ENCODE peak calls at places on chromosome X, in six cellular contexts. R is tibial nerve, U is A549, B is upper lobe of left lung, J is GM12878, N is transverse colon. M is an unnamed sample. For H3K4me1, the result is how much of the 10 kb centered on the place peaks cover.

GRCh38 chrX:1327651-1328304 is 8.8 kb upstream of the IL3RA start:
- DNase-seq in U (no peak), R (no peak), B (no peak), N (no peak), J (peak), M (no peak)

GRCh38 chrX:36957425-36958328 is 50.5 kb upstream of the FAM47C start:
- DNase-seq in R (no peak), U (peak), B (peak), N (peak), J (no peak), M (no peak)

GRCh38 chrX:105803891-105804290 is 18.4 kb upstream of the NRK start:
- DNase-seq in B (no peak), J (no peak), R (no peak), U (no peak), N (no peak), M (no peak)

GRCh38 chrX:11193035-11193469 is 81.9 kb downstream of the HCCS start:
- DNase-seq in J (no peak), N (no peak), U (no peak), B (no peak), R (no peak), M (no peak)

GRCh38 chrX:133685806-133686205 is 270.5 kb upstream of the GPC4 start:
- DNase-seq in J (no peak), U (no peak), B (no peak), R (no peak), N (no peak), M (no peak)

GRCh38 chrX:135484636-135485289 is 35.7 kb upstream of the INTS6L start:
- DNase-seq in B (no peak), N (no peak), R (peak), U (peak), J (no peak), M (no peak)

GRCh38 chrX:109537324-109537665 is 651 bp downstream of the NXT2 start:
- DNase-seq in R (peak), U (peak), B (no peak), N (peak), J (no peak), M (no peak)

GRCh38 chrX:92213781-92214180 is 434.6 kb downstream of the PCDH11X start:
- DNase-seq in R (no peak), U (peak), J (no peak), B (no peak), N (no peak), M (no peak)

GRCh38 chrX:135015526-135016245 is 6.7 kb downstream of the RTL8B start:
- DNase-seq in R (no peak), U (no peak), B (no peak), J (no peak), N (no peak), M (no peak)

GRCh38 chrX:36898301-36898700 is 109.9 kb upstream of the FAM47C start:
- DNase-seq in B (no peak), R (no peak), J (no peak), N (no peak), U (peak), M (no peak)

GRCh38 chrX:108186811-108187210 is 95.2 kb downstream of the ATG4A start:
- DNase-seq in B (no peak), N (no peak), R (no peak), J (no peak), U (peak), M (no peak)

GRCh38 chrX:105894721-105895120 is 72.4 kb downstream of the NRK start:
- DNase-seq in J (no peak), B (no peak), U (no peak), N (no peak), R (no peak), M (no peak)

GRCh38 chrX:318068-318738 is 393 bp downstream of the GTPBP6 start:
- DNase-seq in B (no peak), U (peak), R (peak), N (peak), J (peak), M (peak)

GRCh38 chrX:13794417-13794816 is 22.5 kb downstream of the GPM6B start:
- DNase-seq in U (no peak), N (no peak), J (no peak), B (no peak), R (no peak), M (no peak)

DNA sequence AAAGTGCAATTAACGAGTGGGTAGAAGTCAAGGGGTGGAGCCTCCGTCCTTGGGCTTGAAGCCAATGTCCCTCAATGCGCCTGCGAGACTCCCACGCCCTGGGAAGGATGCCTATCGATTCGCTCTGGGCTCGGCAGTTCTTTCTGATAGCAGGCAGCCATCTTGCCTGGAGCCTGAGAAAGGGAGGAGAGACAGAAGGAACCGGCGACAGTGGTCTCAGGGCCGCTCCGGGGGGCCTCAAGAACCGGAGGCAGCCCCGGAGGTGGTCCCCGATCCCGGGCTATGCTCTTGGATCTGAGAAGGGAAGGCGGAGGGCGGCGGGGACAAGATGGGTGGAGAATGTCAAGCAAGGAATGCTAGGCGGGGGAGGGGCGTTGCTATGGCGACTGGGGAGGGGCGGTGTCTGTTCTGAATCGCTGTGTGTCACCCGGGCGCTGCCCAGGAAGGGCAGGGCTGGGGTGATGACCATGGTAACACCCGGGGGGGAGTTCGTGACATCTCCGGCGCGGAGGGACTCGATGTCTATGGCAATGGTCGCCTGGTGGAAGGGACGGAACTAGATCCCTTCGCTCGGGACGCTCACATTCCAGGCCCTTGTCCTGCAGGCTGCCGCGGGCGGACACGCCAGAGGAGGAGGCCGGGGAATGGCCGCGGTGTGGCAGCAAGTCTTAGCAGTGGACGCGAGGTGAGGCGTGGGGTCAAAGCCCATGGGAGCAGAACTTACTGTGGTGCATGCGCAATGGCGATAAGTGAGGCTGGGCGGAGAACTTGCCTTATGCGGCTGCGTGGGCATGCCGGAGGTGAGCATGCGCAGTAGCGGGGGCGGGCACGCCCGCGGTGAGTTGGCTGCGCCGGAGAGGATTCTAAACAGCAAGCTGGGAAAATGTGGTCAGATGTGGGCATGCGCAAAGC is at the start of gene WDR13:
- DNase-seq in N (peak), J (peak), B (peak), R (peak), U (peak), M (peak)
- TF ChIP-seq EP300 in N (no peak), J (no peak), B (no peak), R (peak), U (no peak), M (no peak)

DNA sequence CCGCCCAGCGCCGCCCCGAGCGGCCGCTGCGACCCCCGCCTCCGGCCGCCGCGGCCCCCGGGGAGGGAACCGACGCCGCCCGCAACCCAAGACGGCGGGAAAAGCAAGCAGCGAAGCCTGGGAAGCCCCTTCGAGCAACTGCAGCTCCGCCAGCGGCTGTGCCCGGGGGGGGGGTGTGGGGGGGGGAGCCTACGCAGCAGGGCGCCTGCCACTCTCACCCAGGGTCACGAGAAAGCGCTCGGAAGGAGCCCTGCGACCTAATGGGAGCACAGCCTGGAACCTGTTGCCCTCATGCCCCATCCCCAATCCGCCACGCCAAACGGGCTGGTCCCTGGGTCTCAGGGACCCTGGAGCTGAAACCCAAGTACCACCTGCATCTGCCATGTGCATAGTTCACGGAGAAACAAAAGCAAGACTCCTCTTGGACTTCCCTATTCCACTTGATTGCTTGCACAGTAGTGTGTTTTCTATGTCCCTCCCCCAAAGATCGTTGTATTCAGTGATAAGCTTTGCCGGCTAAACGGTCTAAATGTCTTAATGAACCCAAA is 318 bp upstream of the GAB3 start:
- DNase-seq in N (no peak), B (no peak), R (no peak), U (no peak), J (no peak), M (no peak)
- TF ChIP-seq POLR2A in N (no peak), B (no peak), R (no peak), U (no peak), J (no peak), M (no peak)

DNA sequence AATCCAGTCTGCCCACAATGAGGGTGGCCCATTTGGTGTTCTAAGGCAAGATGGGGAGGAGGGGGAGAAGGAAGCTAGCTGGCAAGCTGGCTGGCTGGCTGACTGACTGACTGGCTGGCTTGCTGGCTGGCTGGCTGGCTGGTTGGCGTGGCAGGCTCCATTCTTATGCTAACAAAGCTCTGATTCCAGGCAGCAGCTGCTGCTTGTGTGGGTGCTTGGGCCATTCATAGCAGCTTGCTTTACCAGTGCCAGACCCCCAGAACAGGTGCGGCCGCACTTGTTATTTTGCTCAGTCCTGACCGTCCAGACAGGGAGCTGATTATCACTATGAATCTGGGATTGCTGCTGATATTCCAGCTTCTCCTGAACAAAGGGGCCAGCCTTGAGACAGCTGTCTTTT is 131.2 kb upstream of the PAK3 start:
- DNase-seq in R (no peak), B (no peak), J (no peak), U (no peak), N (no peak), M (no peak)
- H3K4me1 ChIP-seq in R (under half), B (under half), J (under half), U (under half), N (under half), M (under half)

DNA sequence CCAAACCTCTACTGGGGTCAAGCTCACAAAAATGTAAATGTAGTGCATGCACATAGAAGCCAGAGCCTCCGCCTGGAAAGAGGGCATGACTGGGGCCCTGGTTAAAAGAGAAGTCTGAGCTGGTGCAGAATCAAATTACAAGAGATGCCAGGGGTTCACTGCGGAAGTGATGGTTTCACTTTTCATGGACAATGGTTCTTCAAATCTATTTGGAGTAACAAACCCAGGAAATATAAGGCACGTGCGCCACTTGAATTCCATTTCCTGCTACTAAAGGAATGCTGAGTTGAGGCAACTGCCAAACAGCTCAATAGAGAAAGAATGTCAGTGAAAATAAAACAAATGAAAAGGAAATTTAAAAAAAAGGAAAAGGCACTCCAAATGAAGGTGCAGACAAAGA is 79.8 kb downstream of the FUNDC1 start:
- DNase-seq in R (peak), N (no peak), J (no peak), B (no peak), U (no peak), M (no peak)
- TF ChIP-seq EP300 in R (peak), N (no peak), J (no peak), B (no peak), U (no peak), M (no peak)

GRCh38 chrX:48798318-48798717 is 3.5 kb upstream of the HDAC6 start:
- DNase-seq in N (no peak), J (no peak), U (no peak), B (no peak), R (no peak), M (no peak)

GRCh38 chrX:48802813-48803261 is 970 bp downstream of the HDAC6 start:
- DNase-seq in B (no peak), J (no peak), N (no peak), R (no peak), U (no peak), M (no peak)

GRCh38 chrX:48800574-48801280 is 1.1 kb upstream of the HDAC6 start:
- DNase-seq in J (no peak), R (no peak), N (no peak), U (no peak), B (no peak), M (no peak)

GRCh38 chrX:48802089-48802812 is 384 bp downstream of the HDAC6 start:
- DNase-seq in R (peak), J (peak), B (peak), U (peak), N (peak), M (peak)

DNA sequence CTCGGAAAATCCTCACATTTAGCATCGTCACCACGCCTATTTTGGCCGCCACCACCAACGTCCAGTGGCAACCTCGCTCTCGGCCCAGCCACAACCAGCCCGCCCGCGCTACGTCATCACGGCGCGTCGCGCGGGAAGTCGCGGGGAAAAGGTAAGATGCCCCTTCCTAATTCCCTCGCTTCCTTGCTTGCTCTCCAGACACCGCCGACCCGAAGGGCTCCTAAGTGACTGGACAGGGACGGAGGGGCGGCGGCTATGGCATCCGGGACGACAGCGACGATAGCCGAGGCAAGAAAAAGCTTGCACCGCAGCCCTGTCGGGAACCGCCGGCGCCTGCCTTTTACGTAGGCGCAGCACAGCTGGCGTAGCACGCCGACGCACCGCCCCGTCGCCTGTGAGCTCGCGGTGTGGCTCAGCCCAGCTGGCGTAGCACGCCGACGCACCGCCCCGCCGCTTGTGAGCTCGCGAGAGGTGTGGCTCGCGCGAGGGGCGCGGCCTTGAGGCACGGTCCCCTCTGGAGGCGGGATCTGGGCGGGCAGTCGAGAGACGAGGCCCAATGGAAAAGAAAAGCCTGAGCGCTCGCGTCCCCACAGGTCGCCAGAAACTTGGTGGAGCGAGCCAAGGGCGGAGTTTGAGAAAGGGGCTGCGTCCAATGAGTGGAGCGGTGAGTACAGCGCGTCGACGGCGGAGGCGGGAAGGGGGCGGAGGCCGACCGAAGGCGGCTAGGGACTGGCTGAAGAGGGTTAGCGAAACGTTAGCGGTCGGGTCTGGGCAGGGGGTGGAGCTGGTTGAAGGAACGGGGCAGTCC is at the start of gene HDAC6:
- DNase-seq in U (peak), N (peak), R (peak), B (peak), J (peak), M (peak)
- TF ChIP-seq POLR2A in U (peak), N (peak), R (peak), B (no peak), J (peak), M (peak)

GRCh38 chrX:24468245-24468644 is 3.2 kb downstream of the PDK3 start:
- DNase-seq in B (no peak), U (no peak), N (no peak), J (no peak), R (no peak), M (no peak)
- H3K4me1 ChIP-seq in B (under half), U (under half), N (under half), J (under half), R (under half), M (under half)

DNA sequence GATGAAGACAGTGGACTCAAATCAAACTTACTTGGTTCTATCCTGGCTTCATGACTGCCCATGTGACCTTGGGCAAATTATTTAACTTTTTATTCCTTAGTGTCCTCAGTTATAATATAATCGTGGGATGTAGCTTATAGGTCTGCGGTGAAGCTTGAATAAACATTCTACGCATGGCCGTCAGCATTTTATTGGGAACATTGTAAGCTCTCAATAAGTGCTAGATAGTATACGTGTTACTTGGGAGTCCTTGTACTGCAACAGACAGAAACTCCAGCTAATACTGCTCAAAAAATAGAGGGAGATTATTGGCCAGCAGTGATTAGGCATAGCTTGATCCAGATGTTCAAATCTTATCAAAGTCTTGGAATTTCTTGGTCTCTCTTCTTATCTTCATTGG is 104.8 kb downstream of the SYTL5 start:
- DNase-seq in R (no peak), J (no peak), N (no peak), U (no peak), B (no peak), M (no peak)
- TF ChIP-seq EP300 in R (no peak), J (no peak), N (no peak), U (no peak), B (no peak), M (no peak)

GRCh38 chrX:100731441-100732281 is at the start of gene SYTL4:
- DNase-seq in N (peak), J (no peak), B (peak), U (no peak), R (no peak), M (peak)
- TF ChIP-seq POLR2A in N (peak), J (no peak), B (no peak), U (no peak), R (peak), M (no peak)

GRCh38 chrX:10110316-10110932 is 46.4 kb upstream of the CLCN4 start:
- DNase-seq in B (no peak), R (no peak), J (no peak), N (no peak), U (no peak), M (no peak)
- H3K4me1 ChIP-seq in B (under half), R (under half), J (under half), N (under half), U (under half), M (under half)

DNA sequence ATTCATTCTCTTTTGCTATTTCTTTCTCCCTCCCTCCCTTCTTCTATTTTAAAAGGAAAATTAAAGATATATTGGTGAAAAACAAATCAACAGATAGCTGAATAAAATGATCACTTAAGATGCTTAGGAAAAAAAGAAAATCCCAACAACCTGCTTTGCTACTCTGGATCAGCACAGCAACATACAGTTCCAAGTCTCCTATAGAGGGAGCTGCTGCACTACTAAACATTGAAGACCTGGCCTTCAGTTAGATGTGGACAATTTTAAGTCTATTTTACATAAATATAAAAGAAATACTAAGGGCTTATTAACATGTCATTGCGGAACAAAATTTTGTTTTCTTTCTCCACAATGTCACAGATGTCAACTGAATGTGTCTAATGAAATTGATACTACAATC is 226.4 kb downstream of the MAGEB5 start:
- DNase-seq in U (peak), J (no peak), R (peak), N (no peak), B (no peak), M (no peak)
- TF ChIP-seq EP300 in U (no peak), J (no peak), R (no peak), N (no peak), B (no peak), M (no peak)

M was measured in suprapubic skin.